ENCODE peak calls at places on chromosomes 2 and 18, in nine cellular contexts. P is GM23248, K is HCT116, J is neural progenitor cell, I is PC-3, Z is SK-N-SH, X is OCI-LY7, M is MM.1S, T is GM23338. A is an unnamed sample.

GRCh38 chr2:83103602-83104001 is 1355.5 kb downstream of the SUCLG1 start:
- DNase-seq in P (peak; percentile 70), K (no peak), J (no peak), I (peak; percentile 84), Z (no peak), X (no peak), M (no peak), T (no peak), A (no peak)

GRCh38 chr2:157596992-157597681 is 31.5 kb downstream of the ACVR1C start:
- DNase-seq in P (peak; percentile 55), K (no peak), J (peak; percentile 78), I (peak; percentile 46), Z (peak; percentile 57), X (no peak), M (no peak), T (peak; percentile 90), A (peak; percentile 49)

GRCh38 chr2:208579678-208580077 is 173.1 kb downstream of the PTH2R start:
- DNase-seq in P (no peak), K (no peak), J (no peak), I (no peak), Z (no peak), X (no peak), M (no peak), T (no peak), A (no peak)

GRCh38 chr18:10371165-10371564 is 83.3 kb upstream of the APCDD1 start:
- DNase-seq in P (no peak), K (no peak), J (no peak), I (no peak), Z (no peak), X (no peak), M (no peak), T (no peak), A (no peak)

GRCh38 chr2:10517351-10518043 is 69.4 kb upstream of the ODC1 start:
- DNase-seq in P (no peak), K (no peak), J (no peak), I (no peak), Z (no peak), X (no peak), M (no peak), T (no peak), A (no peak)

GRCh38 chr2:25314514-25315315 is 27.0 kb downstream of the DNMT3A start:
- DNase-seq in P (no peak), K (no peak), J (peak; percentile 81), I (no peak), Z (peak; percentile 97), X (peak; percentile 54), M (no peak), T (peak; percentile 93), A (peak; percentile 84)

GRCh38 chr2:216116418-216116817 is 7.3 kb downstream of the XRCC5 start:
- DNase-seq in P (no peak), K (no peak), J (no peak), I (no peak), Z (peak; percentile 38), X (no peak), M (no peak), T (no peak), A (no peak)

GRCh38 chr18:3985664-3986063 is 469.4 kb downstream of the DLGAP1 start:
- DNase-seq in P (peak; percentile 83), K (no peak), J (no peak), I (peak; percentile 24), Z (no peak), X (no peak), M (no peak), T (no peak), A (no peak)

GRCh38 chr2:59706729-59707128 is 846.7 kb downstream of the BCL11A start:
- DNase-seq in P (no peak), K (no peak), J (no peak), I (no peak), Z (no peak), X (no peak), M (no peak), T (no peak), A (no peak)

GRCh38 chr18:55038162-55038561 is 78.9 kb upstream of the CCDC68 start:
- DNase-seq in P (peak; percentile 42), K (no peak), J (no peak), I (peak; percentile 63), Z (no peak), X (no peak), M (no peak), T (no peak), A (no peak)

GRCh38 chr2:172950565-172950964 is 125.1 kb upstream of the MAP3K20 start:
- DNase-seq in P (no peak), K (no peak), J (no peak), I (no peak), Z (no peak), X (no peak), M (no peak), T (no peak), A (no peak)

GRCh38 chr2:160308915-160309314 is 108.8 kb upstream of the ITGB6 start:
- DNase-seq in P (peak; percentile 92), K (no peak), J (no peak), I (peak; percentile 64), Z (no peak), X (no peak), M (no peak), T (peak; percentile 42), A (no peak)

GRCh38 chr2:224925822-224926124 is 116.5 kb downstream of the DOCK10 start:
- DNase-seq in P (peak; percentile 79), K (no peak), J (no peak), I (no peak), Z (no peak), X (no peak), M (no peak), T (no peak), A (no peak)

GRCh38 chr2:65660340-65660739 is 227.9 kb upstream of the SPRED2 start:
- DNase-seq in P (no peak), K (no peak), J (no peak), I (no peak), Z (no peak), X (no peak), M (no peak), T (no peak), A (peak; percentile 34)

GRCh38 chr2:46306320-46306719 is 9.1 kb downstream of the EPAS1 start:
- DNase-seq in P (peak; percentile 57), K (peak; percentile 67), J (no peak), I (peak; percentile 95), Z (no peak), X (no peak), M (no peak), T (no peak), A (peak; percentile 63)

GRCh38 chr2:155727097-155727906 is 605.2 kb downstream of the NR4A2 start:
- DNase-seq in P (no peak), K (no peak), J (no peak), I (no peak), Z (no peak), X (no peak), M (no peak), T (peak; percentile 61), A (no peak)

GRCh38 chr2:238571626-238572372 is 145.1 kb downstream of the ASB1 start:
- DNase-seq in P (no peak), K (no peak), J (no peak), I (no peak), Z (peak; percentile 55), X (no peak), M (no peak), T (no peak), A (no peak)

GRCh38 chr2:149363953-149364352 is 33.6 kb downstream of the LYPD6 start:
- DNase-seq in P (peak; percentile 27), K (no peak), J (peak; percentile 45), I (no peak), Z (no peak), X (no peak), M (no peak), T (no peak), A (no peak)

GRCh38 chr2:101883860-101884259 is 107.9 kb upstream of the IL1R2 start:
- DNase-seq in P (peak; percentile 78), K (peak; percentile 8), J (peak; percentile 54), I (peak; percentile 80), Z (peak; percentile 27), X (peak; percentile 34), M (peak; percentile 57), T (peak; percentile 69), A (peak; percentile 72)

GRCh38 chr2:74457129-74457548 is 1.1 kb upstream of the WBP1 start:
- DNase-seq in P (no peak), K (no peak), J (no peak), I (no peak), Z (no peak), X (no peak), M (no peak), T (no peak), A (no peak)

GRCh38 chr2:175175896-175176295 is 5.6 kb downstream of the ATP5MC3 start:
- DNase-seq in P (peak; percentile 21), K (no peak), J (no peak), I (peak; percentile 89), Z (no peak), X (no peak), M (no peak), T (no peak), A (no peak)
- TF ChIP-seq EZH2phosphoT487 in P (no peak), K (no peak), J (no peak), I (no peak), Z (no peak), X (no peak), M (no peak), T (no peak), A (no peak)

GRCh38 chr2:68762112-68762511 is 27.5 kb downstream of the ARHGAP25 start:
- DNase-seq in P (no peak), K (no peak), J (no peak), I (no peak), Z (no peak), X (no peak), M (no peak), T (no peak), A (no peak)
- H3K4me1 ChIP-seq in P (no peaks in the 10 kb centered on the region), K (no peaks in the 10 kb centered on the region), J (no peaks in the 10 kb centered on the region), I (no peaks in the 10 kb centered on the region), Z (no peaks in the 10 kb centered on the region), X (peaks cover 65% of the 10 kb centered on the region), M (peaks cover 53% of the 10 kb centered on the region), T (peaks cover 21% of the 10 kb centered on the region), A (peaks cover 34% of the 10 kb centered on the region)

DNA sequence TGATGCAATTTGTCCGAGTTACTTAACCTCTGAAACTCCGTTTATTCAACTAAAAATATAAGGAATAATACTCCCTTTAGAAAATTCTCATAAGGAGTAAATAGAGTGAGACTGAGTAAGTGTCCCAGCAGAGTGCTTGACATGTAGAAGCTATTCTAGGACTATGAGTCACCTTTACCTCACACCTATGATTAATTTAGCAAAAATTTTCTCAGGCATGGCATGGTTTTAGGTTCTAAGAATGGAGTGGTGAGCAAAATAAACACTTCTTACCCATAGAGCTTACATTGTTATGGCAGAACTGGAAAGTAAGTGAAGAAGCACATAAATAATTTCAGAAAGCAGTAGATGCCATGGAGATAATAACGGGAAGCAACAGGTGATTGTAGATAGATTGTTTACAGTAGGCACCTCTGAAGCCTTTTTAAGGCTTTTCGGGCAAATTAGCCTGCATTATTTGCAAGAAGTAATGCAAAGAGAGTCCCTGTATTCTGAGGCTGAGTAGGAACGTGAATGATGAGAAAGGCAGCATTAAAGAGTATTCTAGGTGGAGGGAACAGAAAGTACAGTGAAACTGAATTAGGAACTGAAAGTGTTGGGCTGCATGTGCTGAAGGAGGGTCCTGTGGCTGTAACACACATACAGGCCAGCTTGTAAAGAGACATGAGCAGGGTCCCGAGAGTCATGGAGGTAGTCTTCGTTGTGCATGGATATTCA is 209.2 kb downstream of the ZNF407 start:
- DNase-seq in P (peak; percentile 91), K (peak; percentile 77), J (no peak), I (peak; percentile 97), Z (no peak), X (peak; percentile 64), M (peak; percentile 52), T (no peak), A (peak; percentile 35)
- H3K4me2 ChIP-seq in P (peak overlapping the region; percentile 82), K (peak overlapping the region; percentile 77), J (no peak overlapping the region), I (peak overlapping the region; percentile 77), Z (peak overlapping the region; percentile 71), X (peak overlapping the region; percentile 67), M (peak overlapping the region; percentile 88), T (no peak overlapping the region), A (peak overlapping the region; percentile 40)

GRCh38 chr2:64225491-64225890 is 81.3 kb upstream of the PELI1 start:
- DNase-seq in P (peak; percentile 53), K (no peak), J (no peak), I (peak; percentile 55), Z (no peak), X (no peak), M (no peak), T (no peak), A (no peak)
- TF ChIP-seq EZH2phosphoT487 in P (no peak), K (no peak), J (no peak), I (no peak), Z (no peak), X (no peak), M (no peak), T (no peak), A (no peak)

A was measured in hepatocyte.